ENCODE peak calls at places on chromosomes 3 and 15, in nine cellular contexts. H is stomach, D is frontal cortex, R is NAMALWA, J is NCI-H226, S is adrenal gland, E is fibroblast of lung, T is H1, X is DMS 273 treated with DMSO at 0.1 percent for 48 hours. C is an unnamed sample.

GRCh38 chr3:114151091-114151490 is 27.8 kb downstream of the DRD3 start:
- DNase-seq in J (no peak), E (no peak), R (no peak), T (no peak), S (no peak), D (no peak), X (no peak), H (no peak), C (no peak)

GRCh38 chr15:63601026-63601726 is 4.0 kb downstream of the FBXL22 start:
- DNase-seq in S (peak), T (no peak), X (no peak), R (peak), E (peak), D (peak), H (no peak), J (no peak), C (peak)

GRCh38 chr3:23475446-23475845 is 272.3 kb downstream of the UBE2E2 start:
- DNase-seq in E (no peak), J (no peak), X (no peak), H (no peak), D (no peak), S (no peak), T (no peak), R (no peak), C (no peak)

GRCh38 chr3:84836961-84837360 is 121.8 kb upstream of the CADM2 start:
- DNase-seq in R (peak), J (no peak), S (no peak), H (peak), X (peak), T (peak), D (no peak), E (no peak), C (peak)

GRCh38 chr3:45154641-45155147 is 8.5 kb upstream of the CDCP1 start:
- DNase-seq in S (no peak), H (no peak), J (peak), D (no peak), X (no peak), E (peak), T (no peak), R (no peak), C (no peak)

GRCh38 chr3:160365872-160366522 is 33.0 kb downstream of the IFT80 start:
- DNase-seq in J (no peak), T (no peak), R (no peak), D (no peak), X (no peak), E (no peak), H (no peak), S (no peak), C (no peak)

GRCh38 chr15:66498501-66499386 is 1.2 kb upstream of the SNAPC5 start:
- DNase-seq in J (no peak), R (peak), X (peak), H (no peak), E (peak), S (no peak), T (no peak), D (no peak), C (peak)

GRCh38 chr15:67077641-67078215 is 12.3 kb downstream of the SMAD3 start:
- DNase-seq in J (no peak), H (no peak), S (no peak), X (no peak), R (peak), T (no peak), E (no peak), D (no peak), C (no peak)

GRCh38 chr3:31592764-31593163 is 60.0 kb downstream of the STT3B start:
- DNase-seq in S (no peak), D (no peak), E (no peak), T (no peak), J (no peak), R (no peak), H (no peak), X (no peak), C (no peak)

GRCh38 chr15:76823903-76824302 is 81.2 kb downstream of the SCAPER start:
- DNase-seq in D (no peak), X (no peak), R (no peak), E (peak), S (no peak), J (no peak), H (no peak), T (no peak), C (no peak)

GRCh38 chr3:125647318-125648014 is 52.2 kb upstream of the OSBPL11 start:
- DNase-seq in R (no peak), S (no peak), D (no peak), J (no peak), E (no peak), H (peak), X (no peak), T (peak), C (peak)

GRCh38 chr3:66592061-66592875 is 91.4 kb upstream of the LRIG1 start:
- DNase-seq in T (no peak), J (no peak), R (no peak), H (no peak), E (peak), D (no peak), X (no peak), S (no peak), C (peak)

GRCh38 chr3:54932606-54933005 is 4.7 kb upstream of the LRTM1 start:
- DNase-seq in T (no peak), J (no peak), S (no peak), H (no peak), D (no peak), E (no peak), X (no peak), R (no peak), C (no peak)

GRCh38 chr3:7543294-7543693 is 682.4 kb downstream of the GRM7 start:
- DNase-seq in D (no peak), E (peak), H (no peak), J (no peak), R (no peak), S (no peak), X (no peak), T (no peak), C (no peak)

GRCh38 chr3:134449277-134449676 is 36.5 kb downstream of the ANAPC13 start:
- DNase-seq in J (no peak), D (peak), T (no peak), E (no peak), S (peak), H (peak), R (no peak), X (no peak), C (peak)

GRCh38 chr3:172159962-172160538 is 120.7 kb downstream of the FNDC3B start:
- DNase-seq in X (no peak), T (no peak), J (no peak), E (peak), S (peak), H (no peak), D (no peak), R (no peak), C (peak)

GRCh38 chr3:16369885-16370284 is 104.9 kb downstream of the OXNAD1 start:
- DNase-seq in S (no peak), X (no peak), H (no peak), R (no peak), T (peak), J (no peak), D (no peak), E (peak), C (peak)

C was measured in GM23338.